ENCODE peak calls at places on chromosomes 5 and 9, in ten cellular contexts. Q, N, R, L, W, V, O, M, J and H are unnamed samples.

GRCh38 chr5:91641730-91642350 is 258.7 kb upstream of the ARRDC3 start:
- DNase-seq in Q (no peak), N (no peak), R (peak), L (no peak), W (peak), V (no peak), O (peak), M (peak), J (no peak), H (peak)

GRCh38 chr5:9621379-9621903 is 8.7 kb downstream of the TAS2R1 start:
- DNase-seq in Q (no peak), N (no peak), R (peak), L (no peak), W (peak), V (no peak), O (no peak), M (peak), J (no peak), H (no peak)

GRCh38 chr5:124697912-124698690 is 48.3 kb downstream of the ZNF608 start:
- DNase-seq in Q (no peak), N (no peak), R (no peak), L (no peak), W (no peak), V (no peak), O (no peak), M (no peak), J (no peak), H (no peak)

GRCh38 chr5:96228449-96228848 is 204.6 kb downstream of the PCSK1 start:
- DNase-seq in Q (no peak), N (no peak), R (no peak), L (no peak), W (no peak), V (no peak), O (peak), M (no peak), J (no peak), H (no peak)

GRCh38 chr5:154202379-154203260 is 12.1 kb downstream of the GALNT10 start:
- DNase-seq in Q (no peak), N (peak), R (no peak), L (no peak), W (no peak), V (peak), O (no peak), M (no peak), J (no peak), H (no peak)

GRCh38 chr5:24320633-24321032 is 324.1 kb downstream of the CDH10 start:
- DNase-seq in Q (no peak), N (no peak), R (no peak), L (no peak), W (no peak), V (no peak), O (no peak), M (no peak), J (no peak), H (no peak)

GRCh38 chr9:86649913-86650312 is 295.7 kb upstream of the TUT7 start:
- DNase-seq in Q (no peak), N (no peak), R (no peak), L (no peak), W (no peak), V (no peak), O (no peak), M (no peak), J (no peak), H (no peak)

GRCh38 chr9:34993502-34994428 is 4.2 kb downstream of the DNAJB5 start:
- DNase-seq in Q (no peak), N (no peak), R (peak), L (no peak), W (no peak), V (peak), O (no peak), M (peak), J (no peak), H (no peak)

GRCh38 chr9:129968690-129969485 is 74.1 kb downstream of the FNBP1 start:
- DNase-seq in Q (no peak), N (no peak), R (peak), L (peak), W (peak), V (no peak), O (peak), M (peak), J (no peak), H (no peak)

GRCh38 chr9:112179816-112180215 is 4.7 kb upstream of the SUSD1 start:
- DNase-seq in Q (no peak), N (no peak), R (peak), L (no peak), W (no peak), V (no peak), O (no peak), M (no peak), J (no peak), H (no peak)